ENCODE peak calls at places on chromosome 14, in five cellular contexts. O, S, E, V and W are unnamed samples.

GRCh38 chr14:58732387-58732786 is 94.6 kb downstream of the DACT1 start:
- DNase-seq in S (no peak), V (no peak), E (no peak), O (no peak), W (no peak)

GRCh38 chr14:99401624-99402282 is 78.9 kb downstream of the SETD3 start:
- DNase-seq in S (no peak), O (no peak), V (no peak), E (no peak), W (no peak)

GRCh38 chr14:35085441-35085840 is 36.3 kb downstream of the PPP2R3C start:
- DNase-seq in S (no peak), E (no peak), O (no peak), V (no peak), W (no peak)

GRCh38 chr14:105334383-105335230 is 20.1 kb downstream of the PACS2 start:
- DNase-seq in O (no peak), S (no peak), E (no peak), V (no peak), W (no peak)

GRCh38 chr14:78005325-78005724 is 164.8 kb upstream of the NRXN3 start:
- DNase-seq in E (no peak), S (no peak), O (no peak), V (no peak), W (no peak)

GRCh38 chr14:101876539-101876938 is 87.8 kb upstream of the DYNC1H1 start:
- DNase-seq in O (no peak), V (no peak), S (no peak), E (peak), W (no peak)

GRCh38 chr14:76694106-76694505 is 67.2 kb upstream of the VASH1 start:
- DNase-seq in E (no peak), V (no peak), S (no peak), O (no peak), W (no peak)

GRCh38 chr14:105930572-105930971 is 404.2 kb downstream of the TMEM121 start:
- DNase-seq in O (no peak), V (no peak), E (no peak), S (no peak), W (no peak)

GRCh38 chr14:56118611-56119181 is 485 bp downstream of the PELI2 start:
- DNase-seq in E (no peak), O (no peak), V (peak), S (no peak), W (no peak)

GRCh38 chr14:76810953-76811400 is 1.7 kb downstream of the ANGEL1 start:
- DNase-seq in E (no peak), V (no peak), S (no peak), O (peak), W (peak)

GRCh38 chr14:55180006-55180405 is 11.4 kb downstream of the DLGAP5 start:
- DNase-seq in O (no peak), S (no peak), E (no peak), V (no peak), W (no peak)

GRCh38 chr14:55212611-55213010 is 21.2 kb upstream of the DLGAP5 start:
- DNase-seq in S (no peak), V (no peak), E (no peak), O (no peak), W (no peak)

GRCh38 chr14:58667900-58668299 is 30.1 kb downstream of the DACT1 start:
- DNase-seq in E (no peak), S (no peak), O (no peak), V (no peak), W (no peak)

GRCh38 chr14:90839024-90839888 is 23.0 kb upstream of the TTC7B start:
- DNase-seq in O (no peak), V (no peak), S (no peak), E (no peak), W (no peak)

GRCh38 chr14:103946975-103947374 is 4.6 kb upstream of the RD3L start:
- DNase-seq in E (no peak), V (no peak), S (no peak), O (no peak), W (no peak)

GRCh38 chr14:81323621-81324400 is 76.3 kb downstream of the STON2 start:
- DNase-seq in V (no peak), S (no peak), O (no peak), E (no peak), W (peak)

GRCh38 chr14:100634026-100634425 is 46.8 kb upstream of the BEGAIN start:
- DNase-seq in V (no peak), O (no peak), E (no peak), S (no peak), W (no peak)

GRCh38 chr14:70921669-70922068 is 14.4 kb downstream of the PCNX1 start:
- DNase-seq in S (no peak), E (no peak), O (no peak), V (no peak), W (no peak)

GRCh38 chr14:89386214-89386886 is 30.7 kb downstream of the FOXN3 start:
- DNase-seq in V (no peak), S (no peak), O (no peak), E (no peak), W (no peak)

GRCh38 chr14:73768107-73768506 is 53.9 kb upstream of the PNMA1 start:
- DNase-seq in V (no peak), S (no peak), E (no peak), O (no peak), W (no peak)

GRCh38 chr14:35155962-35156361 is 33.6 kb downstream of the PRORP start:
- DNase-seq in V (no peak), S (no peak), O (no peak), E (no peak), W (no peak)

GRCh38 chr14:85415015-85415712 is 114.8 kb upstream of the FLRT2 start:
- DNase-seq in V (no peak), E (no peak), S (no peak), O (no peak), W (peak)

GRCh38 chr14:38366374-38366773 is 110.5 kb upstream of the CLEC14A start:
- DNase-seq in E (no peak), O (no peak), V (no peak), S (no peak), W (no peak)

GRCh38 chr14:96146131-96146771 is 58.4 kb upstream of the BDKRB2 start:
- DNase-seq in E (no peak), V (peak), S (no peak), O (no peak), W (peak)

GRCh38 chr14:25111061-25111601 is 61.2 kb upstream of the STXBP6 start:
- DNase-seq in E (no peak), S (no peak), O (no peak), V (no peak), W (no peak)

GRCh38 chr14:88895116-88895515 is 70.7 kb downstream of the TTC8 start:
- DNase-seq in S (no peak), O (no peak), E (no peak), V (no peak), W (peak)

GRCh38 chr14:101129750-101130149 is 226.2 kb upstream of the RTL1 start:
- DNase-seq in E (no peak), S (no peak), V (no peak), O (no peak), W (no peak)

GRCh38 chr14:85546390-85546789 is 16.4 kb downstream of the FLRT2 start:
- DNase-seq in V (no peak), O (no peak), E (no peak), S (no peak), W (no peak)

GRCh38 chr14:105444859-105445258 is 25.2 kb downstream of the MTA1 start:
- DNase-seq in O (no peak), S (no peak), V (no peak), E (no peak), W (no peak)

GRCh38 chr14:69324341-69324931 is 64.5 kb downstream of the GALNT16 start:
- DNase-seq in E (no peak), O (no peak), V (no peak), S (no peak), W (no peak)